ENCODE peak calls at places on chromosome 15, in eight cellular contexts. I is effector CD4-positive, alpha-beta T cell; J is ureter; W is WERI-Rb-1; X is effector memory CD4-positive, alpha-beta T cell; F is stimulated activated CD8-positive, alpha-beta memory T cell treated with anti-CD3 and anti-CD28 coated beads, Interleukin-4, amount 100 ng/mL, for 4 hours; M is activated CD8-positive, alpha-beta memory T cell treated with anti-CD3 and anti-CD28 coated beads, Interleukin-2, amount 50 U/mL, for 4 hours; O is activated T-helper 1 cell treated with Interleukin-2 at 50 U/mL for 16 hours. L is an unnamed sample.

GRCh38 chr15:58380280-58380945 is 51.4 kb upstream of the LIPC start:
- DNase-seq in F (no peak), M (no peak), W (no peak), J (no peak), X (no peak), I (no peak), O (no peak), L (no peak)

GRCh38 chr15:71282086-71282485 is 166.8 kb downstream of the THSD4 start:
- DNase-seq in F (no peak), W (no peak), J (no peak), M (no peak), O (no peak), X (no peak), I (no peak), L (no peak)

GRCh38 chr15:87829651-87830050 is 426.9 kb downstream of the NTRK3 start:
- DNase-seq in M (no peak), J (no peak), O (no peak), X (no peak), W (no peak), I (no peak), F (no peak), L (no peak)

GRCh38 chr15:98276018-98276417 is 315.5 kb downstream of the ARRDC4 start:
- DNase-seq in M (no peak), F (no peak), X (no peak), W (no peak), J (no peak), I (no peak), O (no peak), L (no peak)

GRCh38 chr15:45637552-45638033 is 2.8 kb downstream of the SQOR start:
- DNase-seq in W (peak; percentile 35), O (peak; percentile 13), F (peak; percentile 10), X (peak; percentile 26), J (peak; percentile 69), I (peak; percentile 36), M (peak; percentile 36), L (no peak)

GRCh38 chr15:77266708-77267387 is 153.1 kb downstream of the PEAK1 start:
- DNase-seq in F (no peak), X (no peak), O (no peak), M (no peak), W (no peak), J (no peak), I (no peak), L (no peak)

GRCh38 chr15:98597666-98598065 is 50.7 kb upstream of the IGF1R start:
- DNase-seq in W (no peak), J (no peak), X (no peak), I (no peak), M (no peak), O (no peak), F (no peak), L (no peak)

GRCh38 chr15:65020419-65020818 is 9.0 kb downstream of the MTFMT start:
- DNase-seq in J (no peak), W (no peak), X (no peak), M (no peak), F (no peak), O (no peak), I (no peak), L (no peak)

GRCh38 chr15:74790080-74790916 is 8.4 kb downstream of the CSK start:
- DNase-seq in X (no peak), J (peak; percentile 73), W (no peak), F (no peak), I (peak; percentile 40), M (no peak), O (no peak), L (peak; percentile 83)

GRCh38 chr15:40807028-40807887 is at the start of the genes DNAJC17 and ZFYVE19:
- DNase-seq in M (peak; percentile 92), F (peak; percentile 95), W (peak; percentile 97), I (peak; percentile 93), X (peak; percentile 90), J (peak; percentile 96), O (peak; percentile 86), L (peak; percentile 96)